ENCODE peak calls at places on chromosomes 12 and 14, in four cellular contexts. L is colonic mucosa, G is tibial nerve, W is IMR-90. Z is an unnamed sample. For H3K4me1 and H3K27me3, the result is how much of the 10 kb centered on the place peaks cover.

GRCh38 chr14:33670235-33670634 is 280.6 kb downstream of the EGLN3 start:
- DNase-seq in L (no peak), G (no peak), W (no peak), Z (no peak)

GRCh38 chr14:103854822-103855733 is 7.7 kb upstream of the PPP1R13B start:
- DNase-seq in L (no peak), G (no peak), W (no peak), Z (no peak)

GRCh38 chr12:18690653-18691052 is 47.2 kb downstream of the PLCZ1 start:
- DNase-seq in L (no peak), G (no peak), W (peak), Z (no peak)

GRCh38 chr14:75578786-75579781 is 664 bp downstream of the FLVCR2 start:
- DNase-seq in L (peak), G (peak), W (peak), Z (no peak)

GRCh38 chr12:64147011-64147671 is 75.0 kb downstream of the KICS2 start:
- DNase-seq in L (no peak), G (no peak), W (no peak), Z (no peak)

GRCh38 chr14:103085106-103086091 is 1.4 kb downstream of the LBHD2 start:
- DNase-seq in L (no peak), G (no peak), W (no peak), Z (no peak)

GRCh38 chr12:31370645-31371620 is 45.0 kb upstream of the SINHCAF start:
- DNase-seq in L (peak), G (no peak), W (no peak), Z (no peak)

GRCh38 chr14:74019743-74020142 is 594 bp downstream of the BBOF1 start:
- DNase-seq in L (no peak), G (no peak), W (peak), Z (no peak)

GRCh38 chr14:47044841-47045240 is 393.3 kb upstream of the RPL10L start:
- DNase-seq in L (no peak), G (no peak), W (no peak), Z (no peak)

GRCh38 chr14:55864890-55865655 is 253.1 kb upstream of the PELI2 start:
- DNase-seq in L (no peak), G (no peak), W (no peak), Z (no peak)

GRCh38 chr12:94265521-94265920 is 117.1 kb downstream of the PLXNC1 start:
- DNase-seq in L (no peak), G (no peak), W (no peak), Z (no peak)

GRCh38 chr14:20630340-20631022 is 11.0 kb downstream of the OR6S1 start:
- DNase-seq in L (peak), G (no peak), W (peak), Z (peak)

GRCh38 chr12:31590730-31591307 is at the start of gene DENND5B:
- DNase-seq in L (peak), G (peak), W (peak), Z (no peak)

GRCh38 chr14:64191756-64192155 is 102.4 kb downstream of the ESR2 start:
- DNase-seq in L (no peak), G (no peak), W (peak), Z (no peak)

DNA sequence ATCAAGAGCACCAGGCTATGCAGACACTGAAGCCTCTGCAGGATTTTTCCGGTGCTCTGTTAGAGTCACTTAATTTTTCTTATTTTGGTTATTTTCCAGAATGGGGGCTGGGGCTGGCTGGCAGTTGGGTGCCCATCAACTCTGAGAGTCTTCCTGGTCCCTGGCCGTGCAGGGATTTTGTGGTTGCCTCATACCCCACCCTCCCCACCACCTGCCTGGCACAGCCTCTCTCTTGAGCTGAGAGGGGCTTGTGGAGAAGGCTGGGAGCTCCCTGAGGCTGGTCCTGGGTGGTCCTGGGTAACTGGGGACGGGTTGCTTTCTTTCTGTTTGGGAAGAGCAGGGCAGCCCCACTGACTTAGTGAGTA is 23.3 kb downstream of the LRTM2 start:
- DNase-seq in L (no peak), G (no peak), W (no peak), Z (no peak)
- H3K4me1 ChIP-seq in L (under half), G (under half), W (under half), Z (under half)

DNA sequence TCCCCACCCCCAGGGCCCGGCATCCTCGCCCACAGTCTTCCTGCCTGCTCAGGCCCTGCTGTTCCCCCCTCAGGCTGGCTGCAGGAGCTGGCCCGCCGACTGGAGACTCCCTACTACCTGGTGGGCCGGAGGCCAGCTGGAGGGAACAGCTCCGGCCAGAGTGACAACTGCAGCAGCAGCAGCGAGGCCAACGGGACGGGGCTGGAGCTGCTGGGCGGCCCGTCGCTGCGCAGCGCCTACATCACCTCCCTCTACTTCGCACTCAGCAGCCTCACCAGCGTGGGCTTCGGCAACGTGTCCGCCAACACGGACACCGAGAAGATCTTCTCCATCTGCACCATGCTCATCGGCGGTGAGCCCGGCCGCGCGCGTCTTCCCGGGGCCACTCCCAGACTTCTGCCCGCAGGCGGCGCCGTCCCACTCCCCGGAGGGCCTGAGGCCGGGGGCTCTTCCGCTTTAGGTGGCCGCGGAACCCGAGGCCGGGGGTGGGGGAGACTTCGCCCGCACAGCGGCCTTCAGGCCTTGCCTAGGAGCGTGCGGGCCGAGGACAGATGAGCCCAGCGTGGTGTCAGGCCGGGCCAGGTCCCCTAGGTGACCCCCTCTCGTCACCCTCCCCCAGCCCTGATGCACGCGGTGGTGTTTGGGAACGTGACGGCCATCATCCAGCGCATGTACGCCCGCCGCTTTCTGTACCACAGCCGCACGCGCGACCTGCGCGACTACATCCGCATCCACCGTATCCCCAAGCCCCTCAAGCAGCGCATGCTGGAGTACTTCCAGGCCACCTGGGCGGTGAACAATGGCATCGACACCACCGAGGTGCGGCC is 10.2 kb downstream of the KCNH3 start:
- DNase-seq in L (no peak), G (no peak), W (no peak), Z (no peak)
- H3K27me3 ChIP-seq in L (under half), G (under half), W (half or more), Z (under half)

GRCh38 chr12:38669081-38669480 is 236.3 kb downstream of the CPNE8 start:
- DNase-seq in L (no peak), G (no peak), W (no peak), Z (no peak)

GRCh38 chr12:38669530-38669929 is 235.9 kb downstream of the CPNE8 start:
- DNase-seq in L (no peak), G (no peak), W (no peak), Z (no peak)

GRCh38 chr12:38664661-38665269 is 240.6 kb downstream of the CPNE8 start:
- DNase-seq in L (peak), G (no peak), W (no peak), Z (no peak)

GRCh38 chr12:38662851-38663250 is 242.5 kb downstream of the CPNE8 start:
- DNase-seq in L (no peak), G (no peak), W (no peak), Z (no peak)

DNA sequence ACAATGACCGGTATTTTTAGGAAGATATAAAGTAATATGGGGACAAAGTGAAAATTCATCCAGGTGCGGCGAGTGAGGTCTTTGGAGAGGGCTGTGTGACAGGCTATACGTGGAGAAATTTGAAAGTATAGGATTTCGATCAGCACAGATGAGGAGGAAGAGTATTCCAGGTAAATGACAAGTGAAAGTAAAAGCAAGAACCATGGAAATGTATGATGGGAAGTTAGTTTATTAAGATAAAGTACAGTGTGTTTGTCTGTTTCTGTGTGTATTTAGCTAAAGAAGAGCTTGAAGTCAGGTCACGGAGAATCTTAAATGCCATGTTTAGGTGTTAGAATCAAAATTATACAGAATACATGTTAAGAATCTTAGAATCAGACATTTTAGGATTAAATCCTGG is 239.0 kb downstream of the CPNE8 start:
- DNase-seq in L (no peak), G (no peak), W (no peak), Z (no peak)
- H3K4me1 ChIP-seq in L (under half), G (under half), W (under half), Z (under half)

GRCh38 chr12:54068423-54069070 is 14.9 kb downstream of the HOXC4 start:
- DNase-seq in L (no peak), G (no peak), W (no peak), Z (no peak)

GRCh38 chr12:54065677-54066076 is 12.0 kb downstream of the HOXC4 start:
- DNase-seq in L (no peak), G (no peak), W (no peak), Z (no peak)

GRCh38 chr12:54071942-54072341 is 18.3 kb downstream of the HOXC4 start:
- DNase-seq in L (no peak), G (no peak), W (no peak), Z (no peak)

GRCh38 chr12:54060975-54061778 is 7.5 kb downstream of the HOXC4 start:
- DNase-seq in L (no peak), G (no peak), W (no peak), Z (no peak)

DNA sequence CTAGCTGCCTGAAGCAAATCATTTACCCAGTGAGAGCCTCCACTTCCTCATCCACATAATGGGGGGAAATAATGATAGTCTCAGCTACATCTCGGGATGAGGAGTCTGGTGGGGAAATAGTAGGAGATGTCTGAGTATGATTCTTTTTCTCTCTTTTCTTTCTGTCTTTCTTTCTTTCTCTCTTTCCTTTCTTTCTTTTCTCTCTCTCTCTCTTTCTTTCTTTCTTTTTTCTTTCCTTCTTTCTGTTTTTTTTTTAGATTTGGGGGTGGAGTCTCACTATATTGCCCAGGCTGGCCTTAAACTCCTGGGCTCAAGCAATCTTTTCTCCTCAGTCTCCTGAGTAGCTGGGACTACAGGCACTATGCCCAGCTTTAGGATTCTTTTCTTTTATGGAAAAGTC is 12.8 kb downstream of the HOXC4 start:
- DNase-seq in L (no peak), G (no peak), W (no peak), Z (no peak)
- H3K27me3 ChIP-seq in L (under half), G (under half), W (under half), Z (under half)

DNA sequence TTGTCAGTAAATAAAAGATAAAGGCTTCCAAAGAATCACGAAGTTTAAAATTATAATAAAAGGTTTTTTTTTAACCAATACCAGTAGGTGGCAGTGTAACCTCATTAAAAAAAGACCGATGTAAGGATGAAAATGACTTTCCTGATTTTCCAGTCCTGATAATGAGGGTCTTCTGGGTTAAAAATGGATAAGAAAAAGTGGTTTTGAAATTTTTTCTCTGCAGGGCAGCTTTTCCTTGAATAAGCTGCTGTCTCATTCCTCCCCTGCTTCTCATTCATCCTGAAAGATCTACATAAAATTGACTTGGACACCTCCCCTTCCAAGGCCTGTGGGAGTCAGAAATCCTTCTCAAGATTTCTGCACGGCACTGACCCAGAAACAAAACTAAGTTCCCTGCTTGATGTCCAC is 58.9 kb upstream of the FBXO33 start:
- DNase-seq in L (no peak), G (no peak), W (peak), Z (no peak)
- H3K4me1 ChIP-seq in L (under half), G (under half), W (under half), Z (under half)

GRCh38 chr14:23572841-23573240 is 5.2 kb upstream of the AP1G2 start:
- DNase-seq in L (peak), G (no peak), W (no peak), Z (no peak)
- H3K27me3 ChIP-seq in L (under half), G (under half), W (half or more), Z (under half)

GRCh38 chr14:105093426-105094192 is 28.4 kb upstream of the GPR132 start:
- DNase-seq in L (peak), G (no peak), W (peak), Z (peak)

GRCh38 chr14:105091335-105092123 is 26.3 kb upstream of the GPR132 start:
- DNase-seq in L (peak), G (no peak), W (no peak), Z (no peak)

GRCh38 chr14:105090493-105091334 is 25.5 kb upstream of the GPR132 start:
- DNase-seq in L (peak), G (peak), W (peak), Z (peak)

GRCh38 chr14:105092912-105093425 is 27.7 kb upstream of the GPR132 start:
- DNase-seq in L (peak), G (no peak), W (peak), Z (peak)

DNA sequence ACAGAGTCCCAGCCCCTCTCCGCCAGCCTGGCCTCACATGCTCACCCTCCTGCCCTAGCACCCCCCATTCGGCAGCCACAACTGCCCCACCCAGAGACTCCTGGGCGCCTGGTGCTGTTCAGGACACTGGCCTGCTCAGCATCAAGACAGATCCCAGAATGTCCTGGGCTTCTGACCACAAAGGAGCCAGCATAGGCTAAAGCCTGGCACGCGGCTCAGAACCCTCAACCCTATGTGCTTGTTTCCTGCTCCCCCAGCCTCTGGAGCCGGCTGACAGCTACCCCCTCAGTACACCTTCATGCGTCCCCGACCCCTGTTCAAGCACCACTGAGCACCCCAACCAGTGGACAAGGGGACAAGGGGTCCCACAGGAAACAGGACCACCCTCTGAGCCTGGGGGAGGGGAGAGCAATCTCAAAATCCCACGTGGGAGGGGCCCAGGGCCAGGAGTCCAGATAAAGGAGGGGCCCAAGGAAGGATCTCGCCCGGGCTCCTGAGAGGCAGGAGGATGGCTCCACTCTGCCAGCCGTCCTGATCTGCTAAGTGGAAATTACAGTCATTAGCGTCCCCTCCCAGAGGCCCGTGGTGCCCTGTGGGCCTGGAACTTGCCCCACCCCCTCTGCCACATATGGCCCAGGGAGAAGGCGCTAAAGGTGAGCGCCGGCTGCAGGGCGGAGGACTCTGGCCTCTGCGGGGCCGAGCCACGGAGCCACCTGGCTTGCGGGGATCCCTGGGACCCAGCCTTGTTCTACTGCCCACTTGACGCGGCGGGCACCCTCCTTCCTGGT is 27.1 kb upstream of the GPR132 start:
- DNase-seq in L (peak), G (no peak), W (no peak), Z (no peak)
- H3K4me1 ChIP-seq in L (under half), G (half or more), W (under half), Z (under half)

DNA sequence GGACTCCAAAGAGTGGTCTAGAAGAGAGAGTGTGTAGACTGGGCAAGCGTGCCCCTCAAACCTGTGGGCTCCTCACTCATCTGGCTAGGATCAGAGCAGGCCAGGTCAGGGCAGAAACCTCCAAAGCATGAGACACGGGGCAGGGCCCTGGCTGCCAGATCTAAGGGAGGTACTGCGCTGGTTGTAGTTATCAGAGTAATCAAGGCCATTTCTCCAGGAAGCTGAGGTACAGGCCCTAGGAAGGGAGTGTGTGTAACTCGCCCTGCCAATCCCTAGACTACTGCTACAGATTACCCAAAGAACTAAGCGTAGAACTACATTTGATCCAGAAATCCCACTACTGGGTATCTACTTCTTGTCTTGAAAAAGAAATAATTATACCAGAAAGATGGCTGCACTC is 84.5 kb downstream of the SSPN start:
- DNase-seq in L (no peak), G (no peak), W (no peak), Z (no peak)
- H3K27me3 ChIP-seq in L (under half), G (under half), W (under half), Z (under half)

DNA sequence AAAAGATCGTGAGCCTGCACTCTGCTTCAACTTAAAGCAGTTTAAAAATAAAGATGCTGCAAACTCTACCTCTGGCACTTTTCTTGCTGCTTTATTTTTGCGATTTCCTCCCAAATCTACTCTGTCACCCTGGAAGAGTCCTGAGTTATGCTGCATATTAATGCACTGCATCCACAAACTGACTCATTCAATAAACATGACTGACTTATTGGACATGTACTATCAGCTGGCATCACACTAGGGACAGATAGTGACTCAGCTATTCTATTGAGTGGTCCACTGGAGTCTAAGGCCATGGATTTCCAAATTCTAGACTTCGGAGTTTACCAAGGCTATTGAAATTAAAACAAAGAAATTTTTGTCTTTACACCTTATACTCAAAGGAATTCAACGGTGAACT is 90.7 kb upstream of the PTPRR start:
- DNase-seq in L (no peak), G (no peak), W (no peak), Z (no peak)
- H3K4me1 ChIP-seq in L (under half), G (under half), W (under half), Z (under half)

GRCh38 chr14:96586921-96587822 is 85.0 kb downstream of the PAPOLA start:
- DNase-seq in L (no peak), G (no peak), W (no peak), Z (no peak)
- H3K27me3 ChIP-seq in L (under half), G (under half), W (half or more), Z (under half)